ENCODE peak calls at places on chromosomes 6 and 20, in six cellular contexts. J, E, F, Y, T and U are unnamed samples.

GRCh38 chr6:123803862-123804681 is at the start of gene NKAIN2:
- DNase-seq in E (peak), F (no peak), T (no peak), J (peak), Y (no peak), U (peak)

GRCh38 chr6:55276745-55277627 is 50.3 kb upstream of the GFRAL start:
- DNase-seq in Y (peak), J (peak), E (no peak), F (peak), T (no peak), U (peak)

GRCh38 chr6:135066397-135066796 is 11.8 kb upstream of the HBS1L start:
- DNase-seq in J (no peak), F (no peak), E (no peak), T (no peak), Y (no peak), U (no peak)

GRCh38 chr20:63673951-63674350 is 15.8 kb downstream of the RTEL1 start:
- DNase-seq in E (no peak), T (no peak), J (no peak), F (no peak), Y (no peak), U (no peak)

GRCh38 chr20:41176711-41177552 is 39.6 kb downstream of the PLCG1 start:
- DNase-seq in Y (no peak), J (no peak), E (no peak), T (no peak), F (no peak), U (peak)

GRCh38 chr6:33552252-33552651 is 27.8 kb downstream of the BAK1 start:
- DNase-seq in E (no peak), T (no peak), F (no peak), J (no peak), Y (no peak), U (no peak)

GRCh38 chr20:57947421-57948176 is 237.8 kb upstream of the PMEPA1 start:
- DNase-seq in J (peak), Y (no peak), E (no peak), T (no peak), F (no peak), U (no peak)

GRCh38 chr6:10720229-10720959 is 2.5 kb upstream of the TMEM14C start:
- DNase-seq in E (peak), J (peak), F (no peak), Y (no peak), T (no peak), U (no peak)

GRCh38 chr6:31582230-31582601 is at the start of gene LTB:
- DNase-seq in E (no peak), J (no peak), F (no peak), T (no peak), Y (no peak), U (no peak)

GRCh38 chr20:60060593-60060992 is 102.4 kb downstream of the CDH26 start:
- DNase-seq in F (peak), E (peak), T (no peak), J (no peak), Y (no peak), U (peak)

GRCh38 chr20:62734881-62735280 is 26.2 kb downstream of the NTSR1 start:
- DNase-seq in J (no peak), T (no peak), Y (no peak), F (no peak), E (no peak), U (no peak)

GRCh38 chr6:24551139-24551538 is 56.4 kb downstream of the ALDH5A1 start:
- DNase-seq in E (no peak), Y (no peak), F (no peak), T (no peak), J (no peak), U (no peak)

GRCh38 chr6:27065183-27065582 is 182.3 kb upstream of the PRSS16 start:
- DNase-seq in E (no peak), F (no peak), J (no peak), T (no peak), Y (no peak), U (no peak)

GRCh38 chr6:95095855-95096254 is 481.5 kb upstream of the MANEA start:
- DNase-seq in T (no peak), F (no peak), J (no peak), Y (no peak), E (no peak), U (no peak)

GRCh38 chr6:127459231-127459641 is at the start of gene KIAA0408:
- DNase-seq in F (no peak), T (no peak), J (peak), E (peak), Y (no peak), U (peak)

GRCh38 chr20:50336631-50337030 is 146.0 kb downstream of the CEBPB start:
- DNase-seq in Y (no peak), E (no peak), J (no peak), F (no peak), T (no peak), U (no peak)

GRCh38 chr6:163296835-163297519 is 117.5 kb upstream of the QKI start:
- DNase-seq in J (no peak), F (no peak), Y (no peak), E (no peak), T (no peak), U (no peak)

GRCh38 chr6:11771473-11772048 is 7.0 kb downstream of the ADTRP start:
- DNase-seq in F (no peak), Y (no peak), T (no peak), E (no peak), J (no peak), U (peak)

GRCh38 chr20:58570181-58570859 is 55.1 kb upstream of the APCDD1L start:
- DNase-seq in E (no peak), Y (no peak), J (no peak), F (no peak), T (no peak), U (no peak)

GRCh38 chr6:31901415-31901952 is 402 bp downstream of the ZBTB12 start:
- DNase-seq in J (peak), T (no peak), F (peak), Y (peak), E (peak), U (peak)

GRCh38 chr6:3956054-3956453 is 106.9 kb downstream of the FAM50B start:
- DNase-seq in J (no peak), E (no peak), Y (no peak), F (no peak), T (no peak), U (no peak)

GRCh38 chr6:1614767-1615650 is 5.3 kb downstream of the FOXC1 start:
- DNase-seq in F (no peak), E (no peak), J (no peak), T (no peak), Y (no peak), U (peak)

GRCh38 chr6:115969930-115970273 is 90.8 kb downstream of the FRK start:
- DNase-seq in F (no peak), Y (no peak), J (no peak), T (no peak), E (no peak), U (no peak)

GRCh38 chr6:148175511-148176188 is 167.0 kb upstream of the SASH1 start:
- DNase-seq in J (no peak), Y (no peak), E (no peak), T (no peak), F (no peak), U (no peak)
- H3K4me3 ChIP-seq in J (no peak), Y (no peak), E (no peak), T (no peak), F (no peak), U (no peak)

GRCh38 chr20:17529586-17529985 is 1.6 kb downstream of the BFSP1 start:
- DNase-seq in F (no peak), T (no peak), J (no peak), Y (no peak), E (no peak), U (no peak)

GRCh38 chr20:17531537-17532025 is 402 bp upstream of the BFSP1 start:
- DNase-seq in J (no peak), F (no peak), T (no peak), E (no peak), Y (peak), U (no peak)

GRCh38 chr20:17533396-17533795 is 2.2 kb upstream of the BFSP1 start:
- DNase-seq in F (no peak), Y (peak), T (no peak), J (no peak), E (no peak), U (peak)

GRCh38 chr20:17530153-17530552 is 1.0 kb downstream of the BFSP1 start:
- DNase-seq in E (no peak), T (no peak), Y (no peak), F (no peak), J (no peak), U (no peak)

GRCh38 chr20:17530716-17531536 is at the start of gene BFSP1:
- DNase-seq in E (peak), J (peak), F (no peak), T (no peak), Y (peak), U (peak)
- TF ChIP-seq CTCF in E (peak), J (no peak), F (no peak), T (no peak), Y (peak), U (no peak)

GRCh38 chr6:170135041-170135440 is 155.8 kb downstream of the DLL1 start:
- DNase-seq in F (no peak), J (no peak), Y (no peak), T (no peak), E (no peak), U (peak)
- H3K4me3 ChIP-seq in F (no peak), J (no peak), Y (no peak), T (no peak), E (no peak), U (no peak)

GRCh38 chr20:44737116-44737515 is 8.5 kb upstream of the KCNK15 start:
- DNase-seq in E (no peak), T (no peak), F (no peak), Y (no peak), J (no peak), U (no peak)

GRCh38 chr20:44736170-44737021 is 9.3 kb upstream of the KCNK15 start:
- DNase-seq in E (no peak), Y (peak), J (peak), T (no peak), F (peak), U (peak)

GRCh38 chr20:44733341-44734069 is 12.2 kb upstream of the KCNK15 start:
- DNase-seq in E (peak), Y (peak), F (no peak), J (peak), T (no peak), U (peak)

GRCh38 chr20:44735816-44736169 is 9.9 kb upstream of the KCNK15 start:
- DNase-seq in Y (no peak), E (no peak), J (no peak), F (no peak), T (no peak), U (no peak)

DNA sequence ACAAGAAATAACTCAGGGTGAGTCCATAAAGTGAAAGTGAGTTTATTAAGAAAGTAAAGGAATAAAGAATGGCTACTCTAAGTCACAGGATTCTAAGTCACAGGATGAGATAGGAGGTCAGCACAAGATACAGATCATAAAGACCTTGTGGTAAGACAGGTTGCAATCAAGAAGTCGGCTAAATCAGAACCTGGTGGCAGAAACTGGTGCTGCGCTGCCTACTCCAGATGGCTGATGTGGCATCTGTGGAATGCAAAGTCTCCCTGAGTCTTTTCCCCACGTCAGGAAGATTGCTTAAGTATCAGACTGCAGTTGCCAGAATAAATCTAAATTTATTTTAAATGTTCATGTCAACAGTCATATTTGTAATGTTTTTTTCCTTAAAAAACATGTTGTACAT is 10.7 kb upstream of the KCNK15 start:
- DNase-seq in Y (peak), E (no peak), T (no peak), F (no peak), J (no peak), U (peak)
- TF ChIP-seq CTCF in Y (no peak), E (no peak), T (peak), F (no peak), J (peak), U (peak)

DNA sequence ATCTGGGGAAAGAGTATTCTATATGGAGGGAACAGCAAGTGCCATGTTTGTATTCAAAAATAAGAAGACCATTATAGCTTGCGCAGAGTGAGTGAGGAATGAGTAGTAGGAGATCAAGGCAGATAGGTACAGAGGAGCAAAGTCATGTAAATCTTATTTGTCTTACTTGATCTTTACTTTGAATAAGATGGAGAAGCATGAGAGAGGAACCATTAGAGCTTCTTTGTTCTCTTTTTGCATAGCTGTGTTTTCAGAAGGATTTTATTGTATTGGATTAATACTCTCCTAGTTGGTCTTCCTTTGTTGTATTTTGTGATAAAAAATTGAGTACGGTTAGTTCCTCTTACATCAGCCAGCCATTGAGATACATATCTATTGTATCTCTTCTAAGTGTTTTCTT is 88.4 kb downstream of the SCAF8 start:
- DNase-seq in T (no peak), F (no peak), Y (no peak), J (no peak), E (no peak), U (no peak)
- H3K4me3 ChIP-seq in T (no peak), F (no peak), Y (no peak), J (no peak), E (no peak), U (no peak)

DNA sequence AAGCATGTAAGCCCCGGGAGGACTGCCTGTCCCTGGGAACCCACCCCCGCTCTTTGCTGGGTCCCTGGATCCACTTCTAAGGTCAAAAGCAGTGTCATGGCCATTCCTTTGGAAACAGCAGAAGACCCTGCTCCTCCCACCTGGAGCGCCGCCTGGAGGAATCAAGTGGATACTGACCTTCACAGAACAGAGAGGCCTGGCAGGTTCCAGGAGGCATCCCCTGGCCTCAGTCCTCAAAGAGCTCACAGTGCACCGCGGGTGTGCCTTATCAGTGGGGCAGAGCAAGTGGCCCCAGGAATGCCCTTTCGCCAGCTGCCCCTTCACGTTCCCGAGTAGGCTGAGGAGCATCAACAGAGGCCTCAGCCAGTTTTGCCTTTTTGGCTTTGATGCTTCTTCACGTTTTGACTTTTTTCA is 11.1 kb upstream of the SLC4A11 start:
- DNase-seq in E (no peak), T (no peak), F (no peak), Y (peak), J (no peak), U (peak)
- TF ChIP-seq CTCF in E (no peak), T (no peak), F (no peak), Y (peak), J (no peak), U (peak)

DNA sequence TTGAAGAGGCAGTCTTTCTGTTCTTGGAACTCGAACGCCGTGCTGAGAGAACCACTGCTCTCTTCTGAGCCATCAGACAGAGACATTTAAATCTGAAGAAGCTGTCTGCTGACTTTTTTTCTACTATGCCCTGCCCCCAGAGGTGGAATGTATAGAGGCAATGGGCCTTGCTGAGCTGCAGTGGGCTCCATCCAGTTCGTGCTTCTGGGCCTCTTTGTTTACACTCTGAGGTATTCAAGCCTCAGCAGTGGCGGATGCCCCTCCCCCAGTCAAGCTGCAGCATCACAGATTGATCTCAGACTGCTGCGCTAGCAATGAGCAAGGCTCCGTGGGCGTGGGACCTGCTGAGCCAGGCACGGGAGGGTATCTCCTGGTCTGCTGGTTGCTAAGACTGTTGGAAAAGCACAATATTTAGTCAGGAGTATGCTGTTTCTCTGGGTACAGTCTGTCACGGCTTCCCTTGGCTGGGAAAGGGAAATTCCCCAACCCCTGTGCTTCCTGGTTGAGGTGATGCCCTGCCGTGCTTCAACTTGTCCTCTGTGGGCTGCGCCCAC is 526.8 kb downstream of the CD109 start:
- DNase-seq in E (no peak), F (no peak), T (no peak), Y (no peak), J (no peak), U (peak)
- H3K4me3 ChIP-seq in E (no peak), F (no peak), T (no peak), Y (no peak), J (no peak), U (no peak)